ENCODE peak calls at places on chromosomes 11 and 22, in four cellular contexts. One of them, this sample, is unnamed.

GRCh38 chr22:41127447-41127846 is 35.1 kb downstream of the EP300 start:
- DNase-seq in AML-193: no peak
- DNase-seq in pancreas: no peak
- DNase-seq in uterus: no peak
- DNase-seq in this sample: no peak

GRCh38 chr11:55707029-55707428 is 45.0 kb downstream of the OR4C6 start:
- DNase-seq in uterus: no peak
- DNase-seq in AML-193: peak
- DNase-seq in pancreas: no peak
- DNase-seq in this sample: no peak

GRCh38 chr11:8267831-8268529 is 4.3 kb upstream of the LMO1 start:
- DNase-seq in AML-193: no peak
- DNase-seq in pancreas: no peak
- DNase-seq in uterus: peak
- DNase-seq in this sample: no peak

GRCh38 chr11:92681606-92682005 is 287.8 kb upstream of the MTNR1B start:
- DNase-seq in AML-193: no peak
- DNase-seq in uterus: no peak
- DNase-seq in pancreas: no peak
- DNase-seq in this sample: no peak

GRCh38 chr11:987671-988070 is 48.8 kb downstream of the MUC6 start:
- DNase-seq in pancreas: no peak
- DNase-seq in AML-193: no peak
- DNase-seq in uterus: no peak
- DNase-seq in this sample: no peak

GRCh38 chr11:16690061-16690460 is 48.4 kb upstream of the C11orf58 start:
- DNase-seq in pancreas: no peak
- DNase-seq in AML-193: no peak
- DNase-seq in uterus: no peak
- DNase-seq in this sample: no peak

GRCh38 chr11:88367310-88367709 is 29.8 kb upstream of the CTSC start:
- DNase-seq in AML-193: no peak
- DNase-seq in pancreas: no peak
- DNase-seq in uterus: no peak
- DNase-seq in this sample: no peak

GRCh38 chr11:68855205-68855978 is 13.7 kb upstream of the CPT1A start:
- DNase-seq in pancreas: no peak
- DNase-seq in uterus: peak
- DNase-seq in AML-193: peak
- DNase-seq in this sample: no peak

GRCh38 chr22:39205344-39206021 is 39.3 kb downstream of the PDGFB start:
- DNase-seq in pancreas: no peak
- DNase-seq in uterus: no peak
- DNase-seq in AML-193: no peak
- DNase-seq in this sample: no peak

This sample was measured in NCI-H1048.